ENCODE peak calls at places on chromosomes 5 and 9, in nine cellular contexts. L, X, Z, N, P, Y, C, W and G are unnamed samples. For H3K27me3, the result is how much of the 10 kb centered on the place peaks cover.

GRCh38 chr5:142561029-142561428 is 124.9 kb downstream of the FGF1 start:
- DNase-seq in L (no peak), X (no peak), Z (no peak), N (no peak), P (no peak), Y (no peak), C (no peak), W (no peak), G (no peak)

GRCh38 chr5:181255836-181256578 is 4.9 kb downstream of the TRIM52 start:
- DNase-seq in L (no peak), X (no peak), Z (no peak), N (no peak), P (no peak), Y (no peak), C (no peak), W (no peak), G (no peak)

GRCh38 chr5:41856644-41857491 is 13.4 kb downstream of the OXCT1 start:
- DNase-seq in L (peak), X (peak), Z (peak), N (peak), P (peak), Y (peak), C (peak), W (peak), G (peak)

GRCh38 chr9:125227761-125228160 is 13.4 kb downstream of the HSPA5 start:
- DNase-seq in L (no peak), X (no peak), Z (no peak), N (no peak), P (no peak), Y (no peak), C (no peak), W (no peak), G (no peak)

GRCh38 chr9:21970001-21970799 is 24.0 kb downstream of the CDKN2A start:
- DNase-seq in L (no peak), X (no peak), Z (no peak), N (no peak), P (no peak), Y (no peak), C (no peak), W (no peak), G (no peak)

GRCh38 chr5:82967072-82967471 is 110.1 kb downstream of the TMEM167A start:
- DNase-seq in L (no peak), X (no peak), Z (no peak), N (no peak), P (no peak), Y (no peak), C (no peak), W (no peak), G (no peak)

GRCh38 chr9:81183763-81184162 is 505.6 kb downstream of the TLE1 start:
- DNase-seq in L (no peak), X (no peak), Z (no peak), N (no peak), P (peak), Y (peak), C (peak), W (no peak), G (peak)

GRCh38 chr5:167530548-167530947 is 760.9 kb upstream of the WWC1 start:
- DNase-seq in L (no peak), X (no peak), Z (no peak), N (peak), P (no peak), Y (no peak), C (no peak), W (no peak), G (no peak)

GRCh38 chr5:97752871-97753270 is 569.8 kb upstream of the RIOK2 start:
- DNase-seq in L (no peak), X (no peak), Z (no peak), N (no peak), P (no peak), Y (peak), C (no peak), W (no peak), G (peak)

GRCh38 chr9:34190996-34191892 is 12.4 kb downstream of the UBAP1 start:
- DNase-seq in L (no peak), X (peak), Z (no peak), N (peak), P (peak), Y (peak), C (no peak), W (no peak), G (no peak)

GRCh38 chr9:34197280-34197679 is 18.4 kb downstream of the UBAP1 start:
- DNase-seq in L (no peak), X (no peak), Z (no peak), N (no peak), P (no peak), Y (no peak), C (no peak), W (no peak), G (no peak)

GRCh38 chr9:34200092-34200491 is 21.2 kb downstream of the UBAP1 start:
- DNase-seq in L (no peak), X (no peak), Z (no peak), N (no peak), P (no peak), Y (no peak), C (no peak), W (no peak), G (no peak)

GRCh38 chr9:34197756-34198711 is 19.2 kb downstream of the UBAP1 start:
- DNase-seq in L (no peak), X (no peak), Z (no peak), N (peak), P (no peak), Y (no peak), C (no peak), W (no peak), G (no peak)

GRCh38 chr9:34195143-34195542 is 16.3 kb downstream of the UBAP1 start:
- DNase-seq in L (no peak), X (no peak), Z (no peak), N (no peak), P (no peak), Y (no peak), C (no peak), W (no peak), G (no peak)
- TF ChIP-seq CTCF in L (no peak), X (no peak), Z (no peak), N (no peak), P (no peak), Y (no peak), C (no peak), W (no peak), G (no peak)

DNA sequence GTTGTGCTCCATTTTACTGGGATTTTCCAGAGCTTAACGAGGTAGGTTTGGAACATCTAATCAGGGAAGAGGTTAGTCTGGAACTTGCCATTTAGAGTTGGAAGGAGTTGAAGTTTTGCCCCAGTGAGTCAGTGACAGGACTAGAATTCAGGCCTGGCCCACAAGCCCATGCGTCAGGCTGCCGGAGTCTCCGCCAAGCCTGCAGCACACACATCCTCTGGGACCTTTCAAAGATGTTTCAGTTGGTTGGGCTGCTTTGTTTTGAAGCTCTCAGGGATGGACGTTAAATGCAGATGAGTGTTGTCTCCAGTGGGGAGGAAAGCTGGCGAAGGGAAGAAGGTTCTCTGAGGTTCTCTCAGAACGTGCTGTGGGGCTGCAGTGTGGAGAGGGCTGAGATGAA is 147.0 kb downstream of the PSAT1 start:
- DNase-seq in L (no peak), X (no peak), Z (no peak), N (no peak), P (no peak), Y (no peak), C (no peak), W (no peak), G (no peak)
- H3K27me3 ChIP-seq in L (under half), X (under half), Z (under half), N (under half), P (under half), Y (under half), C (under half), W (under half), G (under half)

GRCh38 chr9:68779558-68780376 is 74.7 kb downstream of the PIP5K1B start:
- DNase-seq in L (peak), X (peak), Z (peak), N (peak), P (peak), Y (peak), C (peak), W (peak), G (peak)
- TF ChIP-seq CTCF in L (peak), X (peak), Z (peak), N (peak), P (peak), Y (peak), C (peak), W (peak), G (no peak)

GRCh38 chr5:170747357-170747756 is 36.2 kb upstream of the GABRP start:
- DNase-seq in L (no peak), X (no peak), Z (no peak), N (peak), P (no peak), Y (no peak), C (no peak), W (no peak), G (no peak)
- H3K27me3 ChIP-seq in L (under half), X (under half), Z (under half), N (under half), P (under half), Y (under half), C (under half), W (under half), G (under half)

GRCh38 chr5:40364441-40364840 is 315.3 kb upstream of the PTGER4 start:
- DNase-seq in L (no peak), X (no peak), Z (no peak), N (no peak), P (no peak), Y (no peak), C (no peak), W (no peak), G (no peak)
- TF ChIP-seq CTCF in L (no peak), X (no peak), Z (no peak), N (no peak), P (no peak), Y (no peak), C (no peak), W (no peak), G (no peak)

DNA sequence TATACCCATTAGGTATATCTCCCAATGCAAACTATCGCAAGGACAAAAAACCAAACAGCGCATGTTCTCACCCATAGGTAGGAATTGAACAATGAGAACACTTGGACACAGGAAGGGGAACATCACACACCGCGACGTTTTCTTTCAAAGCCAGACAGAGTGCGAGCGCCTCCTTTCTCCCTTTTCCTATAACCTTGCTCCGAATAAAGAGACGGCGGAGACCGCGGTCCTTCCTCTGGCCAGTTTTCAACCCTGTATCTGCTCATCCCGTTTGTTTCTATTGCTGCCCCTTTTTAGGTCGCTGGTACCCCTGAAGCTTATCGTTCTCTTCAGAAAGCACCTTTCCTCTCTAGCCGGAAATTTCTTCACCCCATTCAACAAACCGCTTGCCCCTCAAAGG is 1.3 kb downstream of the LVRN start:
- DNase-seq in L (no peak), X (no peak), Z (no peak), N (no peak), P (no peak), Y (no peak), C (no peak), W (no peak), G (no peak)
- H3K27me3 ChIP-seq in L (half or more), X (under half), Z (under half), N (half or more), P (under half), Y (under half), C (under half), W (half or more), G (under half)